ENCODE peak calls at places on chromosomes 13 and 19, in nine cellular contexts. One of them, this sample, is unnamed.
A peak's percentile ranks its signal among the peaks of the same experiment; 100 is the strongest.

GRCh38 chr19:38658462-38659306 is 11.2 kb downstream of the ACTN4 start:
- DNase-seq in stimulated activated CD4-positive, alpha-beta T cell treated with anti-CD3 and anti-CD28 coated beads, Interleukin-1b, Interleukin-23, amount 100 ng/mL, for 24 hours: no peak
- DNase-seq in hepatic stellate cell: peak; percentile 82
- DNase-seq in AG10803: peak; percentile 100
- DNase-seq in GM23248: peak; percentile 99
- DNase-seq in HT1080: peak; percentile 98
- DNase-seq in activated naive CD8-positive, alpha-beta T cell treated with anti-CD3 and anti-CD28 coated beads, Interleukin-2, amount 50 U/mL, for 16 hours: no peak
- DNase-seq in H9: no peak
- DNase-seq in HEK293T: no peak
- DNase-seq in this sample: peak; percentile 98

GRCh38 chr13:95355491-95355890 is 54.2 kb upstream of the ABCC4 start:
- DNase-seq in stimulated activated CD4-positive, alpha-beta T cell treated with anti-CD3 and anti-CD28 coated beads, Interleukin-1b, Interleukin-23, amount 100 ng/mL, for 24 hours: no peak
- DNase-seq in hepatic stellate cell: no peak
- DNase-seq in AG10803: peak; percentile 44
- DNase-seq in GM23248: no peak
- DNase-seq in HT1080: peak; percentile 59
- DNase-seq in activated naive CD8-positive, alpha-beta T cell treated with anti-CD3 and anti-CD28 coated beads, Interleukin-2, amount 50 U/mL, for 16 hours: no peak
- DNase-seq in H9: no peak
- DNase-seq in HEK293T: no peak
- DNase-seq in this sample: peak; percentile 12

GRCh38 chr19:3537101-3537437 is 1.9 kb upstream of the TEKTIP1 start:
- DNase-seq in stimulated activated CD4-positive, alpha-beta T cell treated with anti-CD3 and anti-CD28 coated beads, Interleukin-1b, Interleukin-23, amount 100 ng/mL, for 24 hours: no peak
- DNase-seq in hepatic stellate cell: no peak
- DNase-seq in AG10803: no peak
- DNase-seq in GM23248: no peak
- DNase-seq in HT1080: no peak
- DNase-seq in activated naive CD8-positive, alpha-beta T cell treated with anti-CD3 and anti-CD28 coated beads, Interleukin-2, amount 50 U/mL, for 16 hours: no peak
- DNase-seq in H9: no peak
- DNase-seq in HEK293T: no peak
- DNase-seq in this sample: no peak

GRCh38 chr19:11963566-11964355 is 1.1 kb upstream of the ZNF763 start:
- DNase-seq in stimulated activated CD4-positive, alpha-beta T cell treated with anti-CD3 and anti-CD28 coated beads, Interleukin-1b, Interleukin-23, amount 100 ng/mL, for 24 hours: peak; percentile 52
- DNase-seq in hepatic stellate cell: peak; percentile 71
- DNase-seq in AG10803: peak; percentile 61
- DNase-seq in GM23248: peak; percentile 84
- DNase-seq in HT1080: peak; percentile 16
- DNase-seq in activated naive CD8-positive, alpha-beta T cell treated with anti-CD3 and anti-CD28 coated beads, Interleukin-2, amount 50 U/mL, for 16 hours: peak; percentile 50
- DNase-seq in H9: peak; percentile 82
- DNase-seq in HEK293T: peak; percentile 15
- DNase-seq in this sample: peak; percentile 30

GRCh38 chr13:101417043-101417406 is 717 bp upstream of the NALCN start:
- DNase-seq in stimulated activated CD4-positive, alpha-beta T cell treated with anti-CD3 and anti-CD28 coated beads, Interleukin-1b, Interleukin-23, amount 100 ng/mL, for 24 hours: no peak
- DNase-seq in hepatic stellate cell: peak; percentile 47
- DNase-seq in AG10803: no peak
- DNase-seq in GM23248: peak; percentile 63
- DNase-seq in HT1080: peak; percentile 66
- DNase-seq in activated naive CD8-positive, alpha-beta T cell treated with anti-CD3 and anti-CD28 coated beads, Interleukin-2, amount 50 U/mL, for 16 hours: no peak
- DNase-seq in H9: no peak
- DNase-seq in HEK293T: peak; percentile 3
- DNase-seq in this sample: peak; percentile 42

GRCh38 chr19:12527034-12527836 is 24.0 kb downstream of the ZNF564 start:
- DNase-seq in stimulated activated CD4-positive, alpha-beta T cell treated with anti-CD3 and anti-CD28 coated beads, Interleukin-1b, Interleukin-23, amount 100 ng/mL, for 24 hours: no peak
- DNase-seq in hepatic stellate cell: no peak
- DNase-seq in AG10803: peak; percentile 26
- DNase-seq in GM23248: peak; percentile 60
- DNase-seq in HT1080: no peak
- DNase-seq in activated naive CD8-positive, alpha-beta T cell treated with anti-CD3 and anti-CD28 coated beads, Interleukin-2, amount 50 U/mL, for 16 hours: no peak
- DNase-seq in H9: no peak
- DNase-seq in HEK293T: no peak
- DNase-seq in this sample: no peak

GRCh38 chr13:105799155-105799554 is 736.3 kb downstream of the EFNB2 start:
- DNase-seq in stimulated activated CD4-positive, alpha-beta T cell treated with anti-CD3 and anti-CD28 coated beads, Interleukin-1b, Interleukin-23, amount 100 ng/mL, for 24 hours: no peak
- DNase-seq in hepatic stellate cell: no peak
- DNase-seq in AG10803: no peak
- DNase-seq in GM23248: no peak
- DNase-seq in HT1080: no peak
- DNase-seq in activated naive CD8-positive, alpha-beta T cell treated with anti-CD3 and anti-CD28 coated beads, Interleukin-2, amount 50 U/mL, for 16 hours: no peak
- DNase-seq in H9: no peak
- DNase-seq in HEK293T: no peak
- DNase-seq in this sample: no peak

GRCh38 chr13:93268327-93269028 is 41.9 kb downstream of the GPC6 start:
- DNase-seq in stimulated activated CD4-positive, alpha-beta T cell treated with anti-CD3 and anti-CD28 coated beads, Interleukin-1b, Interleukin-23, amount 100 ng/mL, for 24 hours: no peak
- DNase-seq in hepatic stellate cell: no peak
- DNase-seq in AG10803: no peak
- DNase-seq in GM23248: no peak
- DNase-seq in HT1080: no peak
- DNase-seq in activated naive CD8-positive, alpha-beta T cell treated with anti-CD3 and anti-CD28 coated beads, Interleukin-2, amount 50 U/mL, for 16 hours: no peak
- DNase-seq in H9: no peak
- DNase-seq in HEK293T: no peak
- DNase-seq in this sample: no peak

GRCh38 chr19:55467236-55468053 is 2.9 kb upstream of the C19orf85 start:
- DNase-seq in stimulated activated CD4-positive, alpha-beta T cell treated with anti-CD3 and anti-CD28 coated beads, Interleukin-1b, Interleukin-23, amount 100 ng/mL, for 24 hours: peak; percentile 67
- DNase-seq in hepatic stellate cell: peak; percentile 87
- DNase-seq in AG10803: peak; percentile 86
- DNase-seq in GM23248: peak; percentile 81
- DNase-seq in HT1080: peak; percentile 37
- DNase-seq in activated naive CD8-positive, alpha-beta T cell treated with anti-CD3 and anti-CD28 coated beads, Interleukin-2, amount 50 U/mL, for 16 hours: no peak
- DNase-seq in H9: peak; percentile 67
- DNase-seq in HEK293T: peak; percentile 72
- DNase-seq in this sample: no peak

GRCh38 chr13:42047561-42048322 is 706 bp upstream of the DGKH start:
- DNase-seq in stimulated activated CD4-positive, alpha-beta T cell treated with anti-CD3 and anti-CD28 coated beads, Interleukin-1b, Interleukin-23, amount 100 ng/mL, for 24 hours: no peak
- DNase-seq in hepatic stellate cell: peak; percentile 61
- DNase-seq in AG10803: peak; percentile 69
- DNase-seq in GM23248: peak; percentile 78
- DNase-seq in HT1080: peak; percentile 65
- DNase-seq in activated naive CD8-positive, alpha-beta T cell treated with anti-CD3 and anti-CD28 coated beads, Interleukin-2, amount 50 U/mL, for 16 hours: no peak
- DNase-seq in H9: peak; percentile 59
- DNase-seq in HEK293T: peak; percentile 44
- DNase-seq in this sample: peak; percentile 39

GRCh38 chr13:112748947-112749346 is 59.1 kb downstream of the ATP11A start:
- DNase-seq in stimulated activated CD4-positive, alpha-beta T cell treated with anti-CD3 and anti-CD28 coated beads, Interleukin-1b, Interleukin-23, amount 100 ng/mL, for 24 hours: no peak
- DNase-seq in hepatic stellate cell: peak; percentile 51
- DNase-seq in AG10803: peak; percentile 41
- DNase-seq in GM23248: peak; percentile 58
- DNase-seq in HT1080: no peak
- DNase-seq in activated naive CD8-positive, alpha-beta T cell treated with anti-CD3 and anti-CD28 coated beads, Interleukin-2, amount 50 U/mL, for 16 hours: no peak
- DNase-seq in H9: no peak
- DNase-seq in HEK293T: no peak
- DNase-seq in this sample: no peak